ENCODE peak calls at places on chromosomes 16 and 17, in ten cellular contexts. O, F, E, C, L, T, W, S, V and H are unnamed samples.
A peak's percentile ranks its signal among the peaks of the same experiment; 100 is the strongest.

GRCh38 chr16:49530396-49530795 is 156.8 kb downstream of the C16orf78 start:
- DNase-seq in W (no peak), S (no peak), V (no peak), T (no peak), E (no peak), L (no peak), F (no peak), O (no peak), C (no peak), H (no peak)

GRCh38 chr17:59533694-59534093 is 31.7 kb upstream of the DHX40 start:
- DNase-seq in C (no peak), W (no peak), S (no peak), L (no peak), F (no peak), V (no peak), E (no peak), O (no peak), T (no peak), H (no peak)

GRCh38 chr17:71460943-71461342 is 659.9 kb upstream of the SOX9 start:
- DNase-seq in W (peak; percentile 43), S (no peak), C (no peak), O (no peak), F (no peak), V (peak; percentile 85), L (no peak), E (no peak), T (no peak), H (no peak)

GRCh38 chr16:89407925-89408300 is 82.4 kb downstream of the ANKRD11 start:
- DNase-seq in T (no peak), L (peak; percentile 74), W (no peak), E (no peak), V (no peak), F (no peak), O (no peak), C (no peak), S (no peak), H (no peak)

GRCh38 chr16:86498155-86498651 is 12.1 kb upstream of the FOXF1 start:
- DNase-seq in C (peak; percentile 43), O (no peak), V (peak; percentile 80), W (peak; percentile 37), F (no peak), T (no peak), S (no peak), E (no peak), L (no peak), H (no peak)

GRCh38 chr16:11089504-11090124 is 145.2 kb downstream of the CLEC16A start:
- DNase-seq in S (no peak), W (peak; percentile 99), E (no peak), V (no peak), C (no peak), O (no peak), F (no peak), L (no peak), T (no peak), H (peak; percentile 67)

GRCh38 chr17:33874617-33875060 is 380.4 kb upstream of the CCL2 start:
- DNase-seq in L (no peak), F (no peak), T (no peak), W (no peak), E (no peak), V (peak; percentile 36), O (no peak), S (no peak), C (no peak), H (no peak)

GRCh38 chr16:56584276-56584675 is 5.1 kb upstream of the MT3 start:
- DNase-seq in V (no peak), F (no peak), S (no peak), E (no peak), L (no peak), O (no peak), W (no peak), C (no peak), T (no peak), H (no peak)

GRCh38 chr16:79212114-79212791 is 388.3 kb downstream of the MAF start:
- DNase-seq in V (peak; percentile 48), S (no peak), T (no peak), L (no peak), F (no peak), W (no peak), O (no peak), C (no peak), E (no peak), H (no peak)

GRCh38 chr16:79211581-79211980 is 389.0 kb downstream of the MAF start:
- DNase-seq in S (no peak), E (no peak), V (peak; percentile 36), O (no peak), F (no peak), T (no peak), C (no peak), L (peak; percentile 63), W (no peak), H (no peak)

GRCh38 chr16:79210629-79211028 is 389.9 kb downstream of the MAF start:
- DNase-seq in L (no peak), V (no peak), C (no peak), W (no peak), E (no peak), O (no peak), T (no peak), F (no peak), S (no peak), H (no peak)

GRCh38 chr16:79215289-79215688 is 385.2 kb downstream of the MAF start:
- DNase-seq in V (no peak), E (no peak), L (no peak), T (no peak), S (no peak), F (no peak), W (no peak), C (no peak), O (no peak), H (no peak)

DNA sequence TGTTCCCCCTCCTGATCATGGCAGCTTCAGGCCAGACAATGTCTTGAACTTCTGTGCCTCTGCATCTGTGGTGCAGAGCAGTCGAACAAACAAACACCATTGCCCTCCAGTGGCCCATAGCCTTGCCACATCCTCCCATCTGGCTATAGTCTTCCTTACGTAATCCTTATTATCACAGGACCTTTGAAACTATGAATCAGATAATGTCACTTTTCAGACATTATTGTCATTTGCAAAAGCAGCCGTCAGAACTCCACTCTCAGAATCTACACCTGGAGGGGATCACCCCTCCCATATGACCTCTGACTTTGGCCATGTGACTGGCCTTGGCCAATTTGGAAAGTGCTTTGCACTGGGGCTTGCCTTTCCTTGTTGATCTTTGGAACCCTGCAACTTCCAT is 387.3 kb downstream of the MAF start:
- DNase-seq in C (no peak), W (no peak), S (peak; percentile 55), O (peak; percentile 66), T (no peak), V (peak; percentile 38), L (no peak), E (no peak), F (no peak), H (no peak)
- TF ChIP-seq CTCF in C (peak; percentile 30), W (no peak), S (no peak), O (peak; percentile 36), T (no peak), V (peak; percentile 46), L (no peak), E (no peak), F (no peak), H (no peak)

GRCh38 chr17:8380049-8380448 is 2.9 kb downstream of the RPL26 start:
- DNase-seq in C (no peak), L (no peak), O (no peak), E (no peak), W (no peak), S (no peak), V (no peak), T (no peak), F (no peak), H (no peak)
- H3K4me1 ChIP-seq in C (peaks cover 3% of the 10 kb centered on the region), L (peaks cover 26% of the 10 kb centered on the region), O (peaks cover 8% of the 10 kb centered on the region), E (peaks cover 4% of the 10 kb centered on the region), W (peaks cover 12% of the 10 kb centered on the region), S (no peaks in the 10 kb centered on the region), V (peaks cover 13% of the 10 kb centered on the region), T (peaks cover 28% of the 10 kb centered on the region), F (peaks cover 52% of the 10 kb centered on the region), H (peaks cover 52% of the 10 kb centered on the region)

DNA sequence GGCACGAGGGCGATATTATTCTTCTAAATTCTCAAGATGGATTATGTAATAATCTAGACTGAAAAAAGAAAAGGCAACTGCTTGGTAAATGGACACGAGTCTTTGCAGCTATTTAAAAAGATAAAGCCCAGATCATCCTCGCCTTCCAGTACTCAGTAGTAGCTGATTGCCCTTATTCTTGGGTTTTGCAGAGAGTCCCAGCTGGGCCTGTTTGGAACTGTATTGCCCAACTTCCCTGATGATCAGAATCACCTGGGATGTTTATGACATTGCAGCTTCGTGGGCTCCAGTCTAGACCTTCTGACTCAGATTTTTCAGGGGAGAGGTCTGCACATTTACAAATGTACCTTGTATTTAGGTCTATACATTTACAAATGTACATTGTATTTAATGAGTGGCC is 213.5 kb downstream of the RAB11FIP4 start:
- DNase-seq in V (no peak), E (no peak), C (no peak), S (no peak), O (no peak), L (no peak), W (no peak), T (no peak), F (no peak), H (no peak)
- TF ChIP-seq CTCF in V (no peak), E (no peak), C (no peak), S (no peak), O (no peak), L (no peak), W (no peak), T (no peak), F (no peak), H (no peak)

GRCh38 chr17:74328487-74328886 is 2.5 kb downstream of the KIF19 start:
- DNase-seq in L (no peak), W (no peak), T (no peak), E (no peak), F (no peak), O (no peak), C (no peak), V (no peak), S (no peak), H (no peak)

GRCh38 chr17:74326506-74326905 is 480 bp downstream of the KIF19 start:
- DNase-seq in F (no peak), C (no peak), L (no peak), E (no peak), S (no peak), T (no peak), W (no peak), O (no peak), V (no peak), H (no peak)

GRCh38 chr17:74325743-74326379 is at the start of gene KIF19:
- DNase-seq in O (no peak), S (peak; percentile 69), C (peak; percentile 83), E (no peak), W (no peak), T (no peak), F (peak; percentile 44), V (peak; percentile 92), L (no peak), H (peak; percentile 55)

GRCh38 chr17:74325376-74325742 is 667 bp upstream of the KIF19 start:
- DNase-seq in S (no peak), E (no peak), W (no peak), T (no peak), L (no peak), F (no peak), O (no peak), C (no peak), V (no peak), H (no peak)

DNA sequence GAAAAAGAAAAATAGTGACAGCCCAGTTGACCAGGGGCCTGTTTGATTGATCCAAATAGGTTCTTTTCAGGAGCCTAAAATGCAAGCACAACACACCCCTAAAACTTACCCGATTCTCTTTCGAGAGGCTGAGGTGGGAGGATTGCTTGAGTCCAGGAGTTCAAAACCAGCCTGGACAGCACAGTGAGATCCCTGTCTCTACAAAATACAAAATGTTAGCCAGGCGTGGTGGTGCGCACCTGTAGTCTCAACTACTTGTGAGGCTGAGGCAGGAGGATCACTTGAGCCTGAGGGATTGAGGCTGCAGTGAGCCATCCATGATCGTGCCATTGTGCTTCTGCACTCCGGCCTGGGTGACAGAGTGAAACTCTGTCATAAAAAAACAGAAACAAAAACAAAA is 1.5 kb upstream of the KIF19 start:
- DNase-seq in E (no peak), F (no peak), V (no peak), T (no peak), C (no peak), L (no peak), O (no peak), S (no peak), W (no peak), H (no peak)
- H3K4me1 ChIP-seq in E (no peaks in the 10 kb centered on the region), F (peaks cover 18% of the 10 kb centered on the region), V (no peaks in the 10 kb centered on the region), T (no peaks in the 10 kb centered on the region), C (no peaks in the 10 kb centered on the region), L (peaks cover 3% of the 10 kb centered on the region), O (peaks cover 5% of the 10 kb centered on the region), S (no peaks in the 10 kb centered on the region), W (no peaks in the 10 kb centered on the region), H (peaks cover 21% of the 10 kb centered on the region)